ENCODE peak calls at places on chromosomes 4 and X, in seven cellular contexts. G is HS-5; F is GM04504; T is activated T-cell treated with anti-CD3 and anti-CD28 coated beads for 1 hour; N is ecto neural progenitor cell; O is MCF 10A; S is effector CD4-positive, alpha-beta T cell. B is an unnamed sample.

GRCh38 chr4:3174371-3175338 is 74.3 kb upstream of the MSANTD1 start:
- DNase-seq in G (no peak), F (no peak), T (no peak), N (no peak), O (no peak), S (no peak), B (no peak)

GRCh38 chrX:151722241-151722846 is 6.5 kb downstream of the FATE1 start:
- DNase-seq in G (no peak), F (peak; percentile 3), T (no peak), N (peak; percentile 66), O (no peak), S (no peak), B (no peak)

GRCh38 chr4:4585012-4585670 is 43.3 kb upstream of the STX18 start:
- DNase-seq in G (peak; percentile 76), F (peak; percentile 72), T (no peak), N (no peak), O (peak; percentile 41), S (no peak), B (no peak)

GRCh38 chr4:108335081-108335480 is 166.3 kb upstream of the LEF1 start:
- DNase-seq in G (no peak), F (no peak), T (no peak), N (peak; percentile 70), O (no peak), S (no peak), B (no peak)

GRCh38 chr4:33649015-33649414 is 2595.3 kb downstream of the ARAP2 start:
- DNase-seq in G (peak; percentile 25), F (peak; percentile 36), T (no peak), N (no peak), O (peak; percentile 42), S (no peak), B (peak; percentile 21)

GRCh38 chr4:40307627-40308497 is 27.3 kb upstream of the CHRNA9 start:
- DNase-seq in G (no peak), F (no peak), T (peak; percentile 61), N (no peak), O (no peak), S (peak; percentile 68), B (no peak)

GRCh38 chrX:40094900-40095587 is 2.7 kb downstream of the BCOR start:
- DNase-seq in G (no peak), F (no peak), T (no peak), N (peak; percentile 52), O (no peak), S (no peak), B (no peak)

GRCh38 chr4:112073201-112073600 is 72.1 kb upstream of the FAM241A start:
- DNase-seq in G (no peak), F (no peak), T (no peak), N (no peak), O (no peak), S (no peak), B (no peak)

GRCh38 chr4:136562842-136563241 is 969.5 kb downstream of the PCDH18 start:
- DNase-seq in G (peak; percentile 65), F (no peak), T (no peak), N (no peak), O (no peak), S (no peak), B (peak; percentile 46)

GRCh38 chrX:8730812-8731578 is 942 bp downstream of the ANOS1 start:
- DNase-seq in G (no peak), F (no peak), T (no peak), N (peak; percentile 54), O (no peak), S (no peak), B (no peak)

GRCh38 chr4:175351473-175351872 is 433.3 kb downstream of the ADAM29 start:
- DNase-seq in G (no peak), F (no peak), T (no peak), N (no peak), O (no peak), S (no peak), B (no peak)

GRCh38 chr4:89685690-89686089 is 151.3 kb downstream of the SNCA start:
- DNase-seq in G (no peak), F (no peak), T (no peak), N (no peak), O (no peak), S (no peak), B (no peak)

GRCh38 chr4:85995361-85995760 is 364.5 kb downstream of the MAPK10 start:
- DNase-seq in G (no peak), F (no peak), T (no peak), N (no peak), O (no peak), S (no peak), B (no peak)

GRCh38 chr4:189525304-189525703 is 415.4 kb upstream of the FRG1 start:
- DNase-seq in G (no peak), F (no peak), T (no peak), N (no peak), O (no peak), S (no peak), B (no peak)

GRCh38 chr4:139858436-139859225 is 193.0 kb downstream of the MGST2 start:
- DNase-seq in G (no peak), F (no peak), T (no peak), N (no peak), O (no peak), S (no peak), B (no peak)

GRCh38 chr4:8732681-8733243 is 138.9 kb downstream of the HMX1 start:
- DNase-seq in G (no peak), F (no peak), T (no peak), N (no peak), O (no peak), S (no peak), B (no peak)

GRCh38 chrX:51860679-51861078 is 32.7 kb upstream of the MAGED1 start:
- DNase-seq in G (no peak), F (no peak), T (no peak), N (no peak), O (peak; percentile 43), S (no peak), B (no peak)

GRCh38 chr4:5639556-5639955 is 68.8 kb downstream of the EVC2 start:
- DNase-seq in G (no peak), F (no peak), T (no peak), N (no peak), O (no peak), S (no peak), B (no peak)

GRCh38 chr4:56077676-56078075 is 128.9 kb downstream of the CEP135 start:
- DNase-seq in G (no peak), F (no peak), T (no peak), N (no peak), O (no peak), S (no peak), B (no peak)

GRCh38 chr4:80035336-80035735 is 37.7 kb downstream of the ANTXR2 start:
- DNase-seq in G (no peak), F (no peak), T (no peak), N (no peak), O (no peak), S (no peak), B (no peak)

B was measured in amniotic stem cell.